ENCODE peak calls at places on chromosomes 16 and 17, in nine cellular contexts. H, Y, J, G, L, R, C, V and T are unnamed samples.

GRCh38 chr16:9048302-9048700 is 43.1 kb upstream of the HAPSTR1 start:
- DNase-seq in H (no peak), Y (no peak), J (no peak), G (no peak), L (no peak), R (peak), C (no peak), V (no peak), T (peak)

GRCh38 chr17:45147102-45147580 is 1.1 kb upstream of the HEXIM1 start:
- DNase-seq in H (peak), Y (no peak), J (no peak), G (peak), L (peak), R (peak), C (no peak), V (peak), T (peak)

GRCh38 chr17:82901356-82901755 is 61.5 kb upstream of the ZNF750 start:
- DNase-seq in H (no peak), Y (no peak), J (no peak), G (peak), L (no peak), R (no peak), C (no peak), V (no peak), T (no peak)

GRCh38 chr17:82399030-82399429 is 19.1 kb upstream of the HEXD start:
- DNase-seq in H (no peak), Y (no peak), J (peak), G (peak), L (no peak), R (peak), C (no peak), V (no peak), T (no peak)

GRCh38 chr17:32277284-32277683 is 11.7 kb downstream of the RHBDL3 start:
- DNase-seq in H (no peak), Y (no peak), J (no peak), G (no peak), L (no peak), R (peak), C (no peak), V (no peak), T (peak)

GRCh38 chr17:68036304-68037147 is 991 bp downstream of the KPNA2 start:
- DNase-seq in H (peak), Y (no peak), J (no peak), G (no peak), L (no peak), R (peak), C (no peak), V (no peak), T (no peak)

GRCh38 chr16:88771294-88771772 is 13.7 kb downstream of the PIEZO1 start:
- DNase-seq in H (no peak), Y (no peak), J (no peak), G (no peak), L (no peak), R (no peak), C (no peak), V (no peak), T (no peak)

GRCh38 chr16:30715777-30716445 is 16.9 kb downstream of the SRCAP start:
- DNase-seq in H (no peak), Y (no peak), J (no peak), G (no peak), L (peak), R (peak), C (no peak), V (no peak), T (no peak)

GRCh38 chr16:78742501-78743283 is 643.2 kb downstream of the WWOX start:
- DNase-seq in H (peak), Y (no peak), J (no peak), G (peak), L (peak), R (no peak), C (no peak), V (no peak), T (no peak)

GRCh38 chr16:53754938-53755910 is 51.3 kb downstream of the FTO start:
- DNase-seq in H (no peak), Y (peak), J (peak), G (no peak), L (no peak), R (peak), C (peak), V (no peak), T (peak)

GRCh38 chr17:29840884-29841283 is 89.1 kb downstream of the SSH2 start:
- DNase-seq in H (no peak), Y (no peak), J (no peak), G (no peak), L (no peak), R (peak), C (no peak), V (no peak), T (no peak)

GRCh38 chr17:18988546-18989173 is 15.9 kb downstream of the FAM83G start:
- DNase-seq in H (no peak), Y (no peak), J (no peak), G (no peak), L (no peak), R (no peak), C (no peak), V (no peak), T (no peak)

GRCh38 chr17:77300016-77300686 is 159.4 kb downstream of the SEC14L1 start:
- DNase-seq in H (no peak), Y (no peak), J (no peak), G (no peak), L (no peak), R (no peak), C (no peak), V (no peak), T (no peak)
- H3K27ac ChIP-seq in H (no peak), Y (no peak), J (no peak), G (no peak), L (no peak), R (no peak), C (no peak), V (no peak), T (no peak)

DNA sequence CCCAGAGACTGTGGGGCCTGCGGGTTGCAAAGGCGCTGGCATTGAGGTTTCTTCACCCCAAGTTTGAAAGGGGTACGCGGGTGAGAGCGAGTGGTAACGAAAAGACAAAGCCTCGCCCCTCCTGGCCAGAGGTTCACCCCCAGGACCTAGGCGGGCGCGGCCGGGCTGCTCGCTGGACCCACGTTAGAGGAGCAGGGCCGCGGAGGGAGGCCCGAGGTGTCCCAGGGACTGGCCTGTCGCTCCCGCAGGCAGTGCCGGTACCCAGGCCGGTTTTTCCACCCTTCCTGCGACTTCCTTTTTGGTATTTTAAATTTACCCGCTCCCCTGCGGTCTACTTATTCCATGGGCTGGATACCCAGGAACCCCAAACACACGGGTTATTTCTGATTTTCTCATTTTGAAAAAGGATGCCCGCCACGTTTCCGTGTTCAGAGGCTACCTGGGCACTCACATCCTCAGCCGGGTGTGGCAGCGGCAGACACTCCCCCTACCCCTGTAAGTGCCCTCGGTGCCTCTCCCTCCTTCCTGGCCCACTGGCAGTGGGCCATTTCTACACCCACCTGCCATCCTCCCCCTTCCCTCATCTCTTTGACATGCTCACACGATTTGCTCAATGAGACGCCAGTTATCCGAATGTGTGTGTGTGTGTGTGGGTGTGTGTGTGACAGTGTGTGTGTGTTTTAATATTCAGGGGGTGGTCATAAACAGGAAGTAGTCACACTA is 1.6 kb upstream of the FOXL1 start:
- DNase-seq in H (no peak), Y (no peak), J (no peak), G (no peak), L (no peak), R (peak), C (no peak), V (no peak), T (no peak)
- H3K27ac ChIP-seq in H (no peak), Y (peak), J (no peak), G (peak), L (no peak), R (peak), C (peak), V (peak), T (no peak)

DNA sequence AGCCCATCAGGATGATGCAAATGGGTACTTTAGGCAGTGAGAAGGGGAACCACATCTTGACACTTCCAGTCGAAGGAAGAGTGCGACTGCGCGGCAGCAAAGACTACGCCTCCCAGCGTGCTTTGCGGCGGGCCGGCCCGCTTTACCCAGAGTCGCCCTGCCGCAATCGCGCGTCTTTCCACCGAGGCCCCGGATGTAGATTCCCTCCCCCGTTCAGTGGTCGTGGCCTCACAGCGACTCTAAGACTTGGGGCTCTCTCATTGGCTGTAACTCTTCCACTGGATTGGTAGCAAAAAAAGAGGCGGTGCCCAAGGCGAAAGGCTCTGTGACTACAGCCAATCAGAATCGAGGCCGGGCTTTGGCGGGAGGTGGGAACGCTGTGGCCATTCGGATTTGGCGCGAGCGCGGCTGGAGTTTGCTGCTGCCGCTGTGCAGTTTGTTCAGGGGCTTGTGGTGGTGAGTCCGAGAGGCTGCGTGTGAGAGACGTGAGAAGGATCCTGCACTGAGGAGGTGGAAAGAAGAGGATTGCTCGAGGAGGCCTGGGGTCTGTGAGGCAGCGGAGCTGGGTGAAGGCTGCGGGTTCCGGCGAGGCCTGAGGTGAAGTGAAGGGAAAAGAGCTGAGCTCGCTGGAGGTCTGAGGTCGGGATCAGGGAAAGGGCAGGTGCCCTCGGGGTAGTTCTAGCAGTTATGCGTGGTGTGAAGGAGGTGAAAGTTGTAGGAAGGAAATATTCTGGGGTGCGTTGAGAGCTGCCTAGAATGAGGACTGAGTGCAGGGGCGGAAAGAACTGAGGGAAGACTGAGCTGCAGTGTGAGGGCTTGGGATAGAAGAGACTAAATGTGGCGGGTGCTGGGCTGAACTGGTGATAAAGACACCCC is at the start of gene CDC6:
- DNase-seq in H (peak), Y (peak), J (peak), G (peak), L (peak), R (peak), C (peak), V (peak), T (peak)
- H3K27ac ChIP-seq in H (peak), Y (peak), J (peak), G (no peak), L (no peak), R (peak), C (peak), V (no peak), T (peak)

DNA sequence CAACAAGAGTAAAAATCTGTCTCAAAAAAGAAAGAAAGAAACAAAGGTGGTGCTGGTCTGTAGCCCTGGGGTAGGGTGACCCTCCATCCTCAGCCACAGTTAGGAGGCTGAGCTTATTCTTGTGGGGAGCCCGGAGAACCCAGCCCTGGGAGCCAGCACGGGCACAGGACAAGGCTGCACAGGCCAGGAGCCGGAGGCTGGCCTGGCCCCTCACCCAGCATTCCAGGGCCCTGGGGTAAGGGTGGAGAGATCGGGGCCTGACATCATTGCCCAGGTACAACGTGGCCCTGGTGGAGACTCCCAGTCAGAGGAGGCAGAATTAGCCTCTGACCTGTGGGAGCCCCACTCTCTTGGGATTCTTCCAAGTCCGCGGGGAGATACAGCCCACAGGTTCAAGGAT is 10.3 kb upstream of the KRT17 start:
- DNase-seq in H (no peak), Y (no peak), J (no peak), G (no peak), L (no peak), R (no peak), C (no peak), V (no peak), T (no peak)
- H3K27ac ChIP-seq in H (no peak), Y (no peak), J (no peak), G (no peak), L (no peak), R (no peak), C (peak), V (no peak), T (no peak)

GRCh38 chr17:78748048-78748729 is 33.9 kb downstream of the CYTH1 start:
- DNase-seq in H (no peak), Y (no peak), J (no peak), G (no peak), L (no peak), R (peak), C (no peak), V (no peak), T (no peak)

GRCh38 chr17:78746263-78746948 is 35.7 kb downstream of the CYTH1 start:
- DNase-seq in H (no peak), Y (no peak), J (no peak), G (no peak), L (no peak), R (no peak), C (no peak), V (no peak), T (no peak)

GRCh38 chr17:78745407-78746088 is 36.5 kb downstream of the CYTH1 start:
- DNase-seq in H (peak), Y (no peak), J (no peak), G (no peak), L (peak), R (peak), C (no peak), V (peak), T (peak)

GRCh38 chr17:78747479-78747878 is 34.6 kb downstream of the CYTH1 start:
- DNase-seq in H (no peak), Y (no peak), J (no peak), G (no peak), L (no peak), R (peak), C (no peak), V (no peak), T (no peak)

GRCh38 chr17:78746949-78747269 is 35.2 kb downstream of the CYTH1 start:
- DNase-seq in H (no peak), Y (no peak), J (no peak), G (no peak), L (no peak), R (no peak), C (no peak), V (no peak), T (no peak)
- H3K27ac ChIP-seq in H (peak), Y (peak), J (peak), G (no peak), L (peak), R (peak), C (peak), V (no peak), T (no peak)

GRCh38 chr16:85492617-85492957 is 120.5 kb upstream of the GSE1 start:
- DNase-seq in H (peak), Y (no peak), J (no peak), G (no peak), L (no peak), R (peak), C (no peak), V (no peak), T (no peak)
- H3K27ac ChIP-seq in H (no peak), Y (peak), J (no peak), G (no peak), L (no peak), R (no peak), C (no peak), V (peak), T (peak)

GRCh38 chr16:58428621-58429557 is 36.6 kb downstream of the GINS3 start:
- DNase-seq in H (no peak), Y (no peak), J (no peak), G (no peak), L (no peak), R (no peak), C (no peak), V (no peak), T (no peak)
- H3K27ac ChIP-seq in H (no peak), Y (no peak), J (no peak), G (no peak), L (no peak), R (no peak), C (no peak), V (no peak), T (no peak)